ENCODE peak calls at places on chromosomes 1 and 21, in five cellular contexts. V is hypothalamus, J is foreskin fibroblast, Z is iPS-NIHi11, Q is transverse colon. G is an unnamed sample.

GRCh38 chr21:35204850-35205564 is 155.9 kb upstream of the RUNX1 start:
- DNase-seq in J (peak), Q (peak), V (peak), Z (no peak), G (peak)

GRCh38 chr1:92786298-92786901 is 1.5 kb upstream of the EVI5 start:
- DNase-seq in Q (no peak), V (no peak), J (no peak), Z (no peak), G (no peak)

GRCh38 chr1:8409666-8410065 is 91.8 kb downstream of the SLC45A1 start:
- DNase-seq in Z (no peak), J (no peak), V (no peak), Q (no peak), G (no peak)

GRCh38 chr1:214552174-214552608 is 789 bp upstream of the PTPN14 start:
- DNase-seq in Q (peak), V (no peak), Z (peak), J (peak), G (peak)

GRCh38 chr1:167860231-167860923 is 53.6 kb downstream of the ADCY10 start:
- DNase-seq in Q (no peak), J (peak), Z (no peak), V (no peak), G (peak)

GRCh38 chr1:206117151-206117948 is at the start of gene AVPR1B:
- DNase-seq in Q (peak), V (no peak), J (peak), Z (peak), G (no peak)

GRCh38 chr1:210828996-210829596 is 304.9 kb downstream of the KCNH1 start:
- DNase-seq in Z (no peak), V (no peak), J (no peak), Q (no peak), G (no peak)

GRCh38 chr1:44213222-44214112 is at the start of gene DMAP1:
- DNase-seq in Z (peak), Q (peak), J (peak), V (peak), G (peak)

GRCh38 chr1:170545476-170545875 is 13.5 kb downstream of the GORAB start:
- DNase-seq in J (peak), V (no peak), Q (no peak), Z (no peak), G (peak)

GRCh38 chr21:15367061-15367626 is 302.3 kb upstream of the NRIP1 start:
- DNase-seq in Z (peak), V (no peak), J (no peak), Q (no peak), G (no peak)

GRCh38 chr1:58922302-58923089 is 138.6 kb upstream of the JUN start:
- DNase-seq in Z (no peak), J (peak), Q (peak), V (no peak), G (no peak)

GRCh38 chr1:87335175-87335992 is 6.7 kb downstream of the LMO4 start:
- DNase-seq in V (peak), Q (peak), J (peak), Z (peak), G (peak)

GRCh38 chr21:46003575-46004007 is 22.0 kb downstream of the COL6A1 start:
- DNase-seq in Q (no peak), V (no peak), Z (no peak), J (peak), G (no peak)

G was measured in HCEC 1CT.